ENCODE peak calls at places on chromosome 6, in five cellular contexts. One of them, this sample, is unnamed.

GRCh38 chr6:157514659-157515496 is 133.9 kb downstream of the ZDHHC14 start:
- DNase-seq in amygdala: no peak
- DNase-seq in Ammon's horn: no peak
- DNase-seq in endothelial cell: no peak
- DNase-seq in HFF-Myc: no peak
- DNase-seq in this sample: peak; percentile 83

GRCh38 chr6:165821754-165822153 is 158.7 kb upstream of the PDE10A start:
- DNase-seq in endothelial cell: no peak
- DNase-seq in HFF-Myc: no peak
- DNase-seq in amygdala: no peak
- DNase-seq in Ammon's horn: no peak
- DNase-seq in this sample: no peak

GRCh38 chr6:105401247-105402089 is 1.4 kb downstream of the PREP start:
- DNase-seq in HFF-Myc: peak; percentile 57
- DNase-seq in amygdala: no peak
- DNase-seq in Ammon's horn: no peak
- DNase-seq in endothelial cell: no peak
- DNase-seq in this sample: peak; percentile 37

GRCh38 chr6:27250955-27251671 is 3.6 kb downstream of the PRSS16 start:
- DNase-seq in endothelial cell: peak; percentile 69
- DNase-seq in amygdala: peak; percentile 22
- DNase-seq in HFF-Myc: no peak
- DNase-seq in Ammon's horn: peak; percentile 53
- DNase-seq in this sample: peak; percentile 89

GRCh38 chr6:42507901-42508300 is 55.9 kb upstream of the UBR2 start:
- DNase-seq in endothelial cell: no peak
- DNase-seq in amygdala: no peak
- DNase-seq in HFF-Myc: peak; percentile 14
- DNase-seq in Ammon's horn: no peak
- DNase-seq in this sample: no peak

GRCh38 chr6:30259140-30260035 is 46.2 kb upstream of the TRIM26 start:
- DNase-seq in amygdala: peak; percentile 50
- DNase-seq in endothelial cell: peak; percentile 70
- DNase-seq in Ammon's horn: peak; percentile 91
- DNase-seq in HFF-Myc: peak; percentile 45
- DNase-seq in this sample: peak; percentile 88

GRCh38 chr6:43990275-43990626 is 137.0 kb downstream of the MRPL14 start:
- DNase-seq in amygdala: no peak
- DNase-seq in Ammon's horn: no peak
- DNase-seq in HFF-Myc: no peak
- DNase-seq in endothelial cell: no peak
- DNase-seq in this sample: peak; percentile 27

GRCh38 chr6:21459646-21460045 is 133.9 kb upstream of the SOX4 start:
- DNase-seq in HFF-Myc: no peak
- DNase-seq in Ammon's horn: no peak
- DNase-seq in amygdala: no peak
- DNase-seq in endothelial cell: no peak
- DNase-seq in this sample: no peak

GRCh38 chr6:71886184-71887005 is at the start of gene RIMS1:
- DNase-seq in endothelial cell: peak; percentile 66
- DNase-seq in amygdala: peak; percentile 59
- DNase-seq in Ammon's horn: peak; percentile 48
- DNase-seq in HFF-Myc: no peak
- DNase-seq in this sample: peak; percentile 78

GRCh38 chr6:104332407-104332806 is 527.3 kb downstream of the HACE1 start:
- DNase-seq in amygdala: no peak
- DNase-seq in endothelial cell: no peak
- DNase-seq in HFF-Myc: no peak
- DNase-seq in Ammon's horn: no peak
- DNase-seq in this sample: peak; percentile 42

GRCh38 chr6:153312633-153313032 is 181.6 kb upstream of the RGS17 start:
- DNase-seq in amygdala: no peak
- DNase-seq in HFF-Myc: peak; percentile 9
- DNase-seq in Ammon's horn: peak; percentile 60
- DNase-seq in endothelial cell: peak; percentile 45
- DNase-seq in this sample: peak; percentile 29

GRCh38 chr6:108521616-108522107 is 39.1 kb upstream of the FOXO3 start:
- DNase-seq in Ammon's horn: no peak
- DNase-seq in endothelial cell: no peak
- DNase-seq in amygdala: no peak
- DNase-seq in HFF-Myc: no peak
- DNase-seq in this sample: no peak

GRCh38 chr6:138263963-138264362 is 45.7 kb upstream of the PBOV1 start:
- DNase-seq in endothelial cell: no peak
- DNase-seq in HFF-Myc: no peak
- DNase-seq in Ammon's horn: peak; percentile 78
- DNase-seq in amygdala: no peak
- DNase-seq in this sample: no peak

GRCh38 chr6:101259446-101259845 is 134.1 kb upstream of the GRIK2 start:
- DNase-seq in HFF-Myc: no peak
- DNase-seq in endothelial cell: no peak
- DNase-seq in amygdala: no peak
- DNase-seq in Ammon's horn: no peak
- DNase-seq in this sample: no peak

GRCh38 chr6:142706200-142706599 is 238.8 kb downstream of the HIVEP2 start:
- DNase-seq in Ammon's horn: no peak
- DNase-seq in endothelial cell: no peak
- DNase-seq in HFF-Myc: no peak
- DNase-seq in amygdala: no peak
- DNase-seq in this sample: no peak

GRCh38 chr6:161064915-161065314 is 73.3 kb downstream of the MAP3K4 start:
- DNase-seq in Ammon's horn: no peak
- DNase-seq in amygdala: no peak
- DNase-seq in endothelial cell: no peak
- DNase-seq in HFF-Myc: no peak
- DNase-seq in this sample: no peak

GRCh38 chr6:147741419-147741818 is 232.9 kb downstream of the SAMD5 start:
- DNase-seq in amygdala: no peak
- DNase-seq in endothelial cell: no peak
- DNase-seq in HFF-Myc: no peak
- DNase-seq in Ammon's horn: no peak
- DNase-seq in this sample: no peak

GRCh38 chr6:158565122-158565429 is 5.2 kb downstream of the TMEM181 start:
- DNase-seq in HFF-Myc: no peak
- DNase-seq in endothelial cell: no peak
- DNase-seq in amygdala: no peak
- DNase-seq in Ammon's horn: no peak
- DNase-seq in this sample: no peak

GRCh38 chr6:38273325-38273724 is 366.4 kb downstream of the BTBD9 start:
- DNase-seq in HFF-Myc: no peak
- DNase-seq in Ammon's horn: no peak
- DNase-seq in amygdala: no peak
- DNase-seq in endothelial cell: no peak
- DNase-seq in this sample: no peak

GRCh38 chr6:118890997-118891790 is 2.8 kb upstream of the ASF1A start:
- DNase-seq in HFF-Myc: no peak
- DNase-seq in endothelial cell: no peak
- DNase-seq in amygdala: no peak
- DNase-seq in Ammon's horn: no peak
- DNase-seq in this sample: no peak

GRCh38 chr6:74447013-74447412 is 751.0 kb downstream of the CD109 start:
- DNase-seq in endothelial cell: no peak
- DNase-seq in HFF-Myc: peak; percentile 6
- DNase-seq in amygdala: no peak
- DNase-seq in Ammon's horn: peak; percentile 20
- DNase-seq in this sample: no peak

GRCh38 chr6:143941852-143942627 is 66.0 kb downstream of the PLAGL1 start:
- DNase-seq in HFF-Myc: peak; percentile 11
- DNase-seq in amygdala: no peak
- DNase-seq in endothelial cell: peak; percentile 36
- DNase-seq in Ammon's horn: peak; percentile 32
- DNase-seq in this sample: peak; percentile 38

GRCh38 chr6:167047554-167047953 is 48.4 kb downstream of the CEP43 start:
- DNase-seq in HFF-Myc: no peak
- DNase-seq in Ammon's horn: peak; percentile 58
- DNase-seq in amygdala: no peak
- DNase-seq in endothelial cell: no peak
- DNase-seq in this sample: no peak

GRCh38 chr6:34143884-34144580 is 1.9 kb downstream of the GRM4 start:
- DNase-seq in endothelial cell: peak; percentile 79
- DNase-seq in Ammon's horn: no peak
- DNase-seq in HFF-Myc: no peak
- DNase-seq in amygdala: no peak
- DNase-seq in this sample: peak; percentile 79

GRCh38 chr6:108348655-108349349 is 53.9 kb downstream of the AFG1L start:
- DNase-seq in amygdala: no peak
- DNase-seq in endothelial cell: no peak
- DNase-seq in Ammon's horn: no peak
- DNase-seq in HFF-Myc: no peak
- DNase-seq in this sample: no peak

GRCh38 chr6:116556065-116556464 is 2.5 kb downstream of the CALHM4 start:
- DNase-seq in amygdala: no peak
- DNase-seq in HFF-Myc: peak; percentile 84
- DNase-seq in endothelial cell: no peak
- DNase-seq in Ammon's horn: no peak
- DNase-seq in this sample: no peak

GRCh38 chr6:36223706-36224105 is 27.2 kb downstream of the BRPF3 start:
- DNase-seq in amygdala: no peak
- DNase-seq in endothelial cell: no peak
- DNase-seq in HFF-Myc: no peak
- DNase-seq in Ammon's horn: no peak
- DNase-seq in this sample: no peak

GRCh38 chr6:3455490-3456394 is 1.1 kb downstream of the SLC22A23 start:
- DNase-seq in Ammon's horn: peak; percentile 51
- DNase-seq in endothelial cell: peak; percentile 28
- DNase-seq in HFF-Myc: no peak
- DNase-seq in amygdala: peak; percentile 32
- DNase-seq in this sample: peak; percentile 8

GRCh38 chr6:10322991-10323390 is 91.9 kb downstream of the TFAP2A start:
- DNase-seq in HFF-Myc: no peak
- DNase-seq in endothelial cell: no peak
- DNase-seq in amygdala: no peak
- DNase-seq in Ammon's horn: no peak
- DNase-seq in this sample: no peak

GRCh38 chr6:107811591-107812218 is 12.4 kb downstream of the SCML4 start:
- DNase-seq in amygdala: no peak
- DNase-seq in HFF-Myc: no peak
- DNase-seq in Ammon's horn: peak; percentile 65
- DNase-seq in endothelial cell: no peak
- DNase-seq in this sample: no peak

GRCh38 chr6:152642578-152643375 is 5.6 kb upstream of the SYNE1 start:
- DNase-seq in Ammon's horn: peak; percentile 80
- DNase-seq in amygdala: no peak
- DNase-seq in endothelial cell: peak; percentile 63
- DNase-seq in HFF-Myc: no peak
- DNase-seq in this sample: peak; percentile 87

GRCh38 chr6:2111162-2111677 is 134.2 kb downstream of the GMDS start:
- DNase-seq in Ammon's horn: no peak
- DNase-seq in HFF-Myc: no peak
- DNase-seq in endothelial cell: no peak
- DNase-seq in amygdala: no peak
- DNase-seq in this sample: no peak

GRCh38 chr6:48881551-48881950 is 581.5 kb downstream of the MMUT start:
- DNase-seq in Ammon's horn: no peak
- DNase-seq in endothelial cell: no peak
- DNase-seq in HFF-Myc: no peak
- DNase-seq in amygdala: no peak
- DNase-seq in this sample: no peak

GRCh38 chr6:164130151-164130550 is 715.6 kb downstream of the QKI start:
- DNase-seq in amygdala: no peak
- DNase-seq in HFF-Myc: no peak
- DNase-seq in Ammon's horn: peak; percentile 77
- DNase-seq in endothelial cell: no peak
- DNase-seq in this sample: no peak

This sample was measured in G401.